ENCODE peak calls at places on chromosome 18, in seven cellular contexts. D, P, N, E, S, B and L are unnamed samples.

GRCh38 chr18:48889115-48889941 is 61.4 kb downstream of the SMAD7 start:
- DNase-seq in B (no peak), P (no peak), N (no peak), E (no peak), D (peak; percentile 41), S (no peak), L (no peak)

GRCh38 chr18:62967089-62967488 is 251.7 kb downstream of the PHLPP1 start:
- DNase-seq in S (no peak), D (no peak), E (no peak), P (no peak), N (no peak), B (no peak), L (no peak)

GRCh38 chr18:75926811-75927210 is 499.3 kb upstream of the SMIM21 start:
- DNase-seq in S (peak; percentile 53), B (no peak), D (no peak), P (no peak), E (no peak), N (no peak), L (no peak)

GRCh38 chr18:23740105-23740830 is 51.0 kb downstream of the LAMA3 start:
- DNase-seq in N (no peak), B (peak; percentile 2), P (peak; percentile 23), S (peak; percentile 64), D (no peak), E (peak; percentile 24), L (peak; percentile 70)

GRCh38 chr18:78612318-78612717 is 367.3 kb upstream of the SALL3 start:
- DNase-seq in P (no peak), S (no peak), E (no peak), N (no peak), D (no peak), B (no peak), L (no peak)

GRCh38 chr18:36813753-36814130 is 15.1 kb downstream of the TPGS2 start:
- DNase-seq in P (no peak), D (no peak), N (no peak), S (no peak), B (no peak), E (no peak), L (no peak)

GRCh38 chr18:3508576-3509559 is 58.9 kb downstream of the TGIF1 start:
- DNase-seq in D (no peak), S (no peak), B (no peak), P (peak; percentile 78), E (no peak), N (no peak), L (no peak)

GRCh38 chr18:42340423-42341009 is 385.5 kb downstream of the PIK3C3 start:
- DNase-seq in P (no peak), B (no peak), N (no peak), D (no peak), S (no peak), E (no peak), L (no peak)

GRCh38 chr18:67151366-67151765 is 365.2 kb downstream of the DSEL start:
- DNase-seq in P (no peak), B (no peak), S (no peak), N (no peak), E (no peak), D (no peak), L (no peak)

GRCh38 chr18:58392336-58393000 is 236.4 kb downstream of the ALPK2 start:
- DNase-seq in D (no peak), P (no peak), S (peak; percentile 65), E (no peak), B (no peak), N (no peak), L (peak; percentile 12)

GRCh38 chr18:43420950-43421349 is 143.7 kb upstream of the SYT4 start:
- DNase-seq in S (no peak), P (no peak), E (no peak), D (no peak), B (no peak), N (no peak), L (no peak)

GRCh38 chr18:76621782-76622495 is 126.9 kb upstream of the ZNF516 start:
- DNase-seq in P (peak; percentile 16), N (no peak), D (no peak), B (peak; percentile 25), S (peak; percentile 76), E (peak; percentile 7), L (peak; percentile 38)

GRCh38 chr18:71036783-71037182 is 747.9 kb downstream of the SOCS6 start:
- DNase-seq in P (no peak), D (no peak), B (no peak), E (no peak), N (no peak), S (peak; percentile 32), L (no peak)

GRCh38 chr18:58502628-58503027 is 126.3 kb downstream of the ALPK2 start:
- DNase-seq in D (no peak), B (peak; percentile 9), P (peak; percentile 8), S (no peak), E (no peak), N (no peak), L (no peak)

GRCh38 chr18:74337155-74337911 is 21.7 kb downstream of the C18orf63 start:
- DNase-seq in S (no peak), N (no peak), E (no peak), D (no peak), P (no peak), B (no peak), L (no peak)

GRCh38 chr18:51069885-51070284 is 39.9 kb downstream of the SMAD4 start:
- DNase-seq in P (no peak), N (no peak), B (no peak), S (peak; percentile 11), D (no peak), E (no peak), L (peak; percentile 23)

GRCh38 chr18:76801567-76802505 is 20.5 kb upstream of the ZNF236 start:
- DNase-seq in S (peak; percentile 45), D (peak; percentile 64), N (peak; percentile 39), B (peak; percentile 52), E (peak; percentile 47), P (peak; percentile 8), L (peak; percentile 58)

GRCh38 chr18:69956037-69956436 is 8.4 kb upstream of the CD226 start:
- DNase-seq in B (no peak), N (no peak), D (no peak), E (no peak), S (no peak), P (no peak), L (peak; percentile 50)

GRCh38 chr18:39105095-39105494 is 1539.5 kb upstream of the CELF4 start:
- DNase-seq in N (no peak), P (peak; percentile 80), E (no peak), D (no peak), S (no peak), B (peak; percentile 15), L (no peak)

GRCh38 chr18:8871484-8871883 is 166.1 kb downstream of the MTCL1 start:
- DNase-seq in P (no peak), B (no peak), E (no peak), N (no peak), S (no peak), D (no peak), L (peak; percentile 83)

GRCh38 chr18:32550958-32551357 is 80.3 kb upstream of the GAREM1 start:
- DNase-seq in S (no peak), B (no peak), P (no peak), E (no peak), D (no peak), N (no peak), L (no peak)

GRCh38 chr18:6921571-6921970 is 192.1 kb downstream of the ARHGAP28 start:
- DNase-seq in P (no peak), N (no peak), S (no peak), D (no peak), B (no peak), E (no peak), L (no peak)

GRCh38 chr18:36427831-36428230 is 130.3 kb downstream of the FHOD3 start:
- DNase-seq in N (no peak), E (no peak), B (no peak), P (no peak), S (no peak), D (no peak), L (no peak)

GRCh38 chr18:23809411-23809810 is 120.2 kb downstream of the LAMA3 start:
- DNase-seq in P (no peak), B (no peak), S (peak; percentile 49), E (no peak), N (no peak), D (peak; percentile 27), L (no peak)

GRCh38 chr18:23994361-23994902 is 20.1 kb upstream of the TTC39C start:
- DNase-seq in E (peak; percentile 33), P (peak; percentile 97), N (peak; percentile 42), S (peak; percentile 83), D (no peak), B (peak; percentile 93), L (peak; percentile 99)

GRCh38 chr18:50143891-50144290 is 51.1 kb downstream of the MYO5B start:
- DNase-seq in B (no peak), S (no peak), D (no peak), N (no peak), E (no peak), P (no peak), L (no peak)

GRCh38 chr18:78818961-78819360 is 160.7 kb upstream of the SALL3 start:
- DNase-seq in P (no peak), D (no peak), S (no peak), E (no peak), B (no peak), N (no peak), L (no peak)

GRCh38 chr18:51998711-51999110 is 341.3 kb upstream of the DCC start:
- DNase-seq in B (no peak), P (no peak), E (no peak), S (no peak), D (no peak), N (no peak), L (no peak)